ENCODE peak calls at places on chromosomes 7 and 10, in four cellular contexts. D is HepG2, S is H1, Q is K562. Y is an unnamed sample.

GRCh38 chr10:116768786-116769185 is 26.4 kb upstream of the HSPA12A start:
- DNase-seq in Q (no peak), D (no peak), S (no peak), Y (no peak)

GRCh38 chr10:70690584-70690983 is 18.3 kb downstream of the ADAMTS14 start:
- DNase-seq in Q (no peak), D (no peak), S (no peak), Y (no peak)

GRCh38 chr10:58573970-58574538 is 61.4 kb downstream of the BICC1 start:
- DNase-seq in Q (no peak), S (no peak), D (no peak), Y (no peak)

GRCh38 chr7:134886353-134887057 is 99.8 kb upstream of the AGBL3 start:
- DNase-seq in Q (no peak), D (peak), S (no peak), Y (no peak)

GRCh38 chr10:62978417-62978955 is 154.6 kb upstream of the NRBF2 start:
- DNase-seq in S (no peak), D (no peak), Q (no peak), Y (no peak)

GRCh38 chr7:159114981-159115380 is 29.7 kb downstream of the VIPR2 start:
- DNase-seq in D (no peak), S (no peak), Q (no peak), Y (no peak)

GRCh38 chr7:4909891-4910290 is 26.4 kb upstream of the RADIL start:
- DNase-seq in Q (no peak), D (no peak), S (no peak), Y (no peak)

GRCh38 chr10:110207805-110208613 is 604 bp downstream of the MXI1 start:
- DNase-seq in S (peak), D (no peak), Q (peak), Y (no peak)

GRCh38 chr10:73590881-73591577 is at the start of gene USP54:
- DNase-seq in D (peak), S (no peak), Q (peak), Y (no peak)

GRCh38 chr7:157121184-157121715 is 17.5 kb upstream of the UBE3C start:
- DNase-seq in S (no peak), D (no peak), Q (no peak), Y (no peak)

GRCh38 chr7:157125376-157126223 is 13.1 kb upstream of the UBE3C start:
- DNase-seq in D (no peak), S (no peak), Q (no peak), Y (no peak)

GRCh38 chr7:157120181-157120580 is 18.5 kb upstream of the UBE3C start:
- DNase-seq in D (no peak), S (no peak), Q (no peak), Y (no peak)

GRCh38 chr7:157124655-157125054 is 14.1 kb upstream of the UBE3C start:
- DNase-seq in Q (no peak), S (no peak), D (no peak), Y (no peak)

GRCh38 chr7:157122800-157123495 is 15.8 kb upstream of the UBE3C start:
- DNase-seq in Q (no peak), D (no peak), S (no peak), Y (no peak)
- TF ChIP-seq BRCA1 in Q (no peak), D (no peak), S (no peak), Y (no peak)

DNA sequence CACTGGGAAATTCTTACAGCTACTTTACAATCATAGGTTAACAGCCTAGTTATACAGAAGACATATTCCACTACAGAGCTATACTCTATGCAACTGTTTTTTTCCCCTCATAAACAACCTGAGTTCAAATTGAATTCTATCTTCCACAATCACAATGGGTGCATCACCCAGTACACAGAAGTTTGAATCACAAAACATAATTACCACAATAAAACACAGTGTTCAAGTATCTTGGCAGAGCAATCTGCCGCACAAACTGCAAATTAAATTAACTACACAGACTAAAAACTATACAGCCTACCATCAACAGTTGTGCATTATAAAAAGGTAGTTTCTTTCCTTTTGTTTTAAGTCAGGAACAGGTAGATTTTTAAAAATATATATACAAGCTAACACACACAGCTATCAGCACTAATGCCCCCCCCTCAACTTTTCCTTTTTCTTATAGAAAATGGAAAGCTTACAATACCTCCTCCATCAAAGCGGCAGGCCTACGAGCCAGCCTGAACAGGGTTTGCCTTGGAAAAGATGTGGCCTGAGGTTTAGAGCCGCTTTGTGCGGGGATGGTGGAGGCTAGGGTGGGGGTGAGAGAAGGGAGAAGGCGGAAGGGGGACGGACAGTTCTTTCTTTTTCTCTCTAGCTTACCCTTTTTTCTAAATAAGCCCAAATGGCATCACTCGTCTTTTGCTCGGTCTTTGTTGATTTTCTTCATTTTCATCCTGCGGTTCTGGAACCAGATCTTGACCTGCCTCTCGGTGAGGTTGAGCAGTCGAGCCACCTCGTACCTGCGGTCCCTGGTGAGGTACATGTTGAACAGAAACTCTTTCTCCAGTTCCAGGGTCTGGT is 2.2 kb downstream of the HOXA9 start:
- DNase-seq in Q (no peak), S (no peak), D (no peak), Y (no peak)
- H3K9ac ChIP-seq in Q (no peak), S (no peak), D (no peak), Y (no peak)

GRCh38 chr7:151132461-151133205 is 34.9 kb downstream of the GBX1 start:
- DNase-seq in Q (no peak), S (no peak), D (no peak), Y (no peak)
- TF ChIP-seq BRCA1 in Q (no peak), S (no peak), D (no peak), Y (no peak)

GRCh38 chr7:148697256-148697841 is 1.4 kb upstream of the CUL1 start:
- DNase-seq in Q (no peak), S (no peak), D (no peak), Y (no peak)
- H3K9ac ChIP-seq in Q (peak), S (no peak), D (peak), Y (peak)

DNA sequence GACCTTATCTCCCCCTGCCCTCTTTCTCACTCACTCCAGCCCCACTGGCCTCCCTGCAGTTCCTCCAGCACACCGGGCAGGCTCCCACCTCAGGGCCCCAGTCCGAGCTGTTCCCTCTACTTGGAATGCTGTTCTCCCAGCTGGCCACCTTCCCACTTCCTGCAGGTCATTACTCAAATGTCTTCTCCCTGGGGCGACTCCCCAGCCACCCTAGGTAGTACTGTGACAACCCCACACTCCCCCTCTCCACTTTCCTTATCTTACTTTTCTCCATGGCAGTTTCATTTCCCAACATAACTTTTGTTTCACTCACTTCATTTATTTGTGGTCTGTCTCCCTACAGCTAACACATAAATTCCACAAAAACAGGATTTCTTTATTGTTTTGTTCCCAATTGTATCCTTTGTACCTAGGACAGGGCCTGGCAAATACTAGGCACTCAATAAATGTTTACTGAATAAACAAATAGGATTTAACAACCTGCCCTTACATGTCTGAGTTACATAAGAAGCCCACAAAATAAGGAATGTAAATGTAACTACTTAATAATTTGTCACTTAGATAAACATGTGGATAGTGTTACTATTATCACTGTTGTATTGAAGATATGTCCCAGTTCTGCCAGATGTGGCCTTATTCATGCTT is 76.5 kb downstream of the JAZF1 start:
- DNase-seq in Q (no peak), S (no peak), D (no peak), Y (no peak)
- TF ChIP-seq BRCA1 in Q (no peak), S (no peak), D (no peak), Y (no peak)

Y was measured in GM12878.